ENCODE peak calls at places on chromosome 4, in six cellular contexts. One of them, this sample, is unnamed.

GRCh38 chr4:74032064-74032463 is 6.4 kb downstream of the CXCL3 start:
- DNase-seq in activated gamma-delta T cell treated with anti-CD3 and anti-CD28 coated beads, Interleukin-2, amount 50 U/mL, for 16 hours: no peak
- DNase-seq in fibroblast of the conjunctiva: no peak
- DNase-seq in AG10803: peak; percentile 22
- DNase-seq in sciatic nerve: no peak
- DNase-seq in SW 1271: no peak
- DNase-seq in this sample: no peak

GRCh38 chr4:152385551-152385950 is 150.3 kb downstream of the FBXW7 start:
- DNase-seq in activated gamma-delta T cell treated with anti-CD3 and anti-CD28 coated beads, Interleukin-2, amount 50 U/mL, for 16 hours: no peak
- DNase-seq in fibroblast of the conjunctiva: no peak
- DNase-seq in AG10803: peak; percentile 20
- DNase-seq in sciatic nerve: no peak
- DNase-seq in SW 1271: no peak
- DNase-seq in this sample: no peak

GRCh38 chr4:176789955-176790354 is 2.8 kb downstream of the VEGFC start:
- DNase-seq in activated gamma-delta T cell treated with anti-CD3 and anti-CD28 coated beads, Interleukin-2, amount 50 U/mL, for 16 hours: no peak
- DNase-seq in fibroblast of the conjunctiva: peak; percentile 66
- DNase-seq in AG10803: peak; percentile 88
- DNase-seq in sciatic nerve: no peak
- DNase-seq in SW 1271: no peak
- DNase-seq in this sample: no peak

GRCh38 chr4:15805583-15806517 is 27.7 kb downstream of the CD38 start:
- DNase-seq in activated gamma-delta T cell treated with anti-CD3 and anti-CD28 coated beads, Interleukin-2, amount 50 U/mL, for 16 hours: peak; percentile 7
- DNase-seq in fibroblast of the conjunctiva: peak; percentile 53
- DNase-seq in AG10803: peak; percentile 58
- DNase-seq in sciatic nerve: no peak
- DNase-seq in SW 1271: peak; percentile 16
- DNase-seq in this sample: no peak

GRCh38 chr4:113979157-113979972 is at the start of gene ARSJ:
- DNase-seq in activated gamma-delta T cell treated with anti-CD3 and anti-CD28 coated beads, Interleukin-2, amount 50 U/mL, for 16 hours: no peak
- DNase-seq in fibroblast of the conjunctiva: peak; percentile 79
- DNase-seq in AG10803: peak; percentile 80
- DNase-seq in sciatic nerve: peak; percentile 77
- DNase-seq in SW 1271: peak; percentile 46
- DNase-seq in this sample: no peak

GRCh38 chr4:103292959-103293358 is 94.8 kb upstream of the CENPE start:
- DNase-seq in activated gamma-delta T cell treated with anti-CD3 and anti-CD28 coated beads, Interleukin-2, amount 50 U/mL, for 16 hours: no peak
- DNase-seq in fibroblast of the conjunctiva: no peak
- DNase-seq in AG10803: no peak
- DNase-seq in sciatic nerve: no peak
- DNase-seq in SW 1271: no peak
- DNase-seq in this sample: no peak

GRCh38 chr4:23455482-23455881 is 434.4 kb downstream of the PPARGC1A start:
- DNase-seq in activated gamma-delta T cell treated with anti-CD3 and anti-CD28 coated beads, Interleukin-2, amount 50 U/mL, for 16 hours: no peak
- DNase-seq in fibroblast of the conjunctiva: no peak
- DNase-seq in AG10803: no peak
- DNase-seq in sciatic nerve: no peak
- DNase-seq in SW 1271: no peak
- DNase-seq in this sample: no peak

GRCh38 chr4:43564601-43565000 is 672.1 kb downstream of the GRXCR1 start:
- DNase-seq in activated gamma-delta T cell treated with anti-CD3 and anti-CD28 coated beads, Interleukin-2, amount 50 U/mL, for 16 hours: no peak
- DNase-seq in fibroblast of the conjunctiva: no peak
- DNase-seq in AG10803: no peak
- DNase-seq in sciatic nerve: no peak
- DNase-seq in SW 1271: no peak
- DNase-seq in this sample: no peak

GRCh38 chr4:14025891-14026290 is 398.4 kb upstream of the BOD1L1 start:
- DNase-seq in activated gamma-delta T cell treated with anti-CD3 and anti-CD28 coated beads, Interleukin-2, amount 50 U/mL, for 16 hours: no peak
- DNase-seq in fibroblast of the conjunctiva: no peak
- DNase-seq in AG10803: no peak
- DNase-seq in sciatic nerve: no peak
- DNase-seq in SW 1271: no peak
- DNase-seq in this sample: no peak

GRCh38 chr4:44848466-44848865 is 122.1 kb upstream of the GNPDA2 start:
- DNase-seq in activated gamma-delta T cell treated with anti-CD3 and anti-CD28 coated beads, Interleukin-2, amount 50 U/mL, for 16 hours: no peak
- DNase-seq in fibroblast of the conjunctiva: no peak
- DNase-seq in AG10803: no peak
- DNase-seq in sciatic nerve: no peak
- DNase-seq in SW 1271: no peak
- DNase-seq in this sample: no peak

GRCh38 chr4:109169160-109169559 is 133.3 kb downstream of the COL25A1 start:
- DNase-seq in activated gamma-delta T cell treated with anti-CD3 and anti-CD28 coated beads, Interleukin-2, amount 50 U/mL, for 16 hours: no peak
- DNase-seq in fibroblast of the conjunctiva: no peak
- DNase-seq in AG10803: no peak
- DNase-seq in sciatic nerve: no peak
- DNase-seq in SW 1271: no peak
- DNase-seq in this sample: no peak

GRCh38 chr4:1574601-1575417 is 109.3 kb downstream of the FAM53A start:
- DNase-seq in activated gamma-delta T cell treated with anti-CD3 and anti-CD28 coated beads, Interleukin-2, amount 50 U/mL, for 16 hours: no peak
- DNase-seq in fibroblast of the conjunctiva: no peak
- DNase-seq in AG10803: no peak
- DNase-seq in sciatic nerve: no peak
- DNase-seq in SW 1271: no peak
- DNase-seq in this sample: no peak

GRCh38 chr4:25234390-25235367 is 846 bp downstream of the PI4K2B start:
- DNase-seq in activated gamma-delta T cell treated with anti-CD3 and anti-CD28 coated beads, Interleukin-2, amount 50 U/mL, for 16 hours: peak; percentile 17
- DNase-seq in fibroblast of the conjunctiva: peak; percentile 74
- DNase-seq in AG10803: peak; percentile 80
- DNase-seq in sciatic nerve: peak; percentile 67
- DNase-seq in SW 1271: peak; percentile 50
- DNase-seq in this sample: peak; percentile 9

GRCh38 chr4:32519060-32519459 is 1798.9 kb downstream of the PCDH7 start:
- DNase-seq in activated gamma-delta T cell treated with anti-CD3 and anti-CD28 coated beads, Interleukin-2, amount 50 U/mL, for 16 hours: no peak
- DNase-seq in fibroblast of the conjunctiva: peak; percentile 36
- DNase-seq in AG10803: no peak
- DNase-seq in sciatic nerve: no peak
- DNase-seq in SW 1271: no peak
- DNase-seq in this sample: no peak

GRCh38 chr4:182560358-182560757 is 317.2 kb downstream of the TENM3 start:
- DNase-seq in activated gamma-delta T cell treated with anti-CD3 and anti-CD28 coated beads, Interleukin-2, amount 50 U/mL, for 16 hours: no peak
- DNase-seq in fibroblast of the conjunctiva: no peak
- DNase-seq in AG10803: peak; percentile 37
- DNase-seq in sciatic nerve: no peak
- DNase-seq in SW 1271: peak; percentile 6
- DNase-seq in this sample: no peak

GRCh38 chr4:119755599-119755998 is 127.0 kb upstream of the PDE5A start:
- DNase-seq in activated gamma-delta T cell treated with anti-CD3 and anti-CD28 coated beads, Interleukin-2, amount 50 U/mL, for 16 hours: no peak
- DNase-seq in fibroblast of the conjunctiva: no peak
- DNase-seq in AG10803: no peak
- DNase-seq in sciatic nerve: no peak
- DNase-seq in SW 1271: no peak
- DNase-seq in this sample: no peak

GRCh38 chr4:155468282-155468681 is 91.5 kb upstream of the MAP9 start:
- DNase-seq in activated gamma-delta T cell treated with anti-CD3 and anti-CD28 coated beads, Interleukin-2, amount 50 U/mL, for 16 hours: no peak
- DNase-seq in fibroblast of the conjunctiva: no peak
- DNase-seq in AG10803: no peak
- DNase-seq in sciatic nerve: no peak
- DNase-seq in SW 1271: no peak
- DNase-seq in this sample: no peak

GRCh38 chr4:39295784-39296183 is 70.4 kb downstream of the RFC1 start:
- DNase-seq in activated gamma-delta T cell treated with anti-CD3 and anti-CD28 coated beads, Interleukin-2, amount 50 U/mL, for 16 hours: no peak
- DNase-seq in fibroblast of the conjunctiva: no peak
- DNase-seq in AG10803: no peak
- DNase-seq in sciatic nerve: no peak
- DNase-seq in SW 1271: no peak
- DNase-seq in this sample: no peak

GRCh38 chr4:185435466-185435865 is 9.7 kb upstream of the UFSP2 start:
- DNase-seq in activated gamma-delta T cell treated with anti-CD3 and anti-CD28 coated beads, Interleukin-2, amount 50 U/mL, for 16 hours: no peak
- DNase-seq in fibroblast of the conjunctiva: no peak
- DNase-seq in AG10803: no peak
- DNase-seq in sciatic nerve: no peak
- DNase-seq in SW 1271: no peak
- DNase-seq in this sample: no peak

GRCh38 chr4:4554234-4554633 is 12.4 kb upstream of the STX18 start:
- DNase-seq in activated gamma-delta T cell treated with anti-CD3 and anti-CD28 coated beads, Interleukin-2, amount 50 U/mL, for 16 hours: no peak
- DNase-seq in fibroblast of the conjunctiva: no peak
- DNase-seq in AG10803: no peak
- DNase-seq in sciatic nerve: no peak
- DNase-seq in SW 1271: no peak
- DNase-seq in this sample: no peak

GRCh38 chr4:39036172-39036571 is 4.0 kb upstream of the TMEM156 start:
- DNase-seq in activated gamma-delta T cell treated with anti-CD3 and anti-CD28 coated beads, Interleukin-2, amount 50 U/mL, for 16 hours: no peak
- DNase-seq in fibroblast of the conjunctiva: no peak
- DNase-seq in AG10803: no peak
- DNase-seq in sciatic nerve: no peak
- DNase-seq in SW 1271: no peak
- DNase-seq in this sample: no peak

GRCh38 chr4:8690216-8690786 is 97.7 kb downstream of the CPZ start:
- DNase-seq in activated gamma-delta T cell treated with anti-CD3 and anti-CD28 coated beads, Interleukin-2, amount 50 U/mL, for 16 hours: no peak
- DNase-seq in fibroblast of the conjunctiva: no peak
- DNase-seq in AG10803: no peak
- DNase-seq in sciatic nerve: no peak
- DNase-seq in SW 1271: no peak
- DNase-seq in this sample: no peak

GRCh38 chr4:183889190-183889589 is 15.9 kb upstream of the STOX2 start:
- DNase-seq in activated gamma-delta T cell treated with anti-CD3 and anti-CD28 coated beads, Interleukin-2, amount 50 U/mL, for 16 hours: no peak
- DNase-seq in fibroblast of the conjunctiva: no peak
- DNase-seq in AG10803: no peak
- DNase-seq in sciatic nerve: no peak
- DNase-seq in SW 1271: no peak
- DNase-seq in this sample: no peak

GRCh38 chr4:54908744-54909143 is 216.7 kb downstream of the KDR start:
- DNase-seq in activated gamma-delta T cell treated with anti-CD3 and anti-CD28 coated beads, Interleukin-2, amount 50 U/mL, for 16 hours: no peak
- DNase-seq in fibroblast of the conjunctiva: no peak
- DNase-seq in AG10803: peak; percentile 28
- DNase-seq in sciatic nerve: no peak
- DNase-seq in SW 1271: no peak
- DNase-seq in this sample: no peak

GRCh38 chr4:40909363-40909876 is 159.7 kb downstream of the NSUN7 start:
- DNase-seq in activated gamma-delta T cell treated with anti-CD3 and anti-CD28 coated beads, Interleukin-2, amount 50 U/mL, for 16 hours: no peak
- DNase-seq in fibroblast of the conjunctiva: peak; percentile 52
- DNase-seq in AG10803: peak; percentile 58
- DNase-seq in sciatic nerve: no peak
- DNase-seq in SW 1271: peak; percentile 68
- DNase-seq in this sample: no peak

GRCh38 chr4:187235456-187236170 is 512.0 kb upstream of the FAT1 start:
- DNase-seq in activated gamma-delta T cell treated with anti-CD3 and anti-CD28 coated beads, Interleukin-2, amount 50 U/mL, for 16 hours: no peak
- DNase-seq in fibroblast of the conjunctiva: no peak
- DNase-seq in AG10803: peak; percentile 28
- DNase-seq in sciatic nerve: no peak
- DNase-seq in SW 1271: no peak
- DNase-seq in this sample: no peak

GRCh38 chr4:168587326-168588125 is 90.7 kb downstream of the PALLD start:
- DNase-seq in activated gamma-delta T cell treated with anti-CD3 and anti-CD28 coated beads, Interleukin-2, amount 50 U/mL, for 16 hours: no peak
- DNase-seq in fibroblast of the conjunctiva: peak; percentile 66
- DNase-seq in AG10803: peak; percentile 76
- DNase-seq in sciatic nerve: no peak
- DNase-seq in SW 1271: no peak
- DNase-seq in this sample: no peak

GRCh38 chr4:40749717-40750460 is at the start of gene NSUN7:
- DNase-seq in activated gamma-delta T cell treated with anti-CD3 and anti-CD28 coated beads, Interleukin-2, amount 50 U/mL, for 16 hours: peak; percentile 4
- DNase-seq in fibroblast of the conjunctiva: no peak
- DNase-seq in AG10803: peak; percentile 5
- DNase-seq in sciatic nerve: peak; percentile 59
- DNase-seq in SW 1271: no peak
- DNase-seq in this sample: no peak

GRCh38 chr4:150248181-150248580 is 169.9 kb downstream of the DCLK2 start:
- DNase-seq in activated gamma-delta T cell treated with anti-CD3 and anti-CD28 coated beads, Interleukin-2, amount 50 U/mL, for 16 hours: no peak
- DNase-seq in fibroblast of the conjunctiva: no peak
- DNase-seq in AG10803: no peak
- DNase-seq in sciatic nerve: no peak
- DNase-seq in SW 1271: no peak
- DNase-seq in this sample: no peak

GRCh38 chr4:102789317-102789717 is 28.5 kb upstream of the MANBA start:
- DNase-seq in activated gamma-delta T cell treated with anti-CD3 and anti-CD28 coated beads, Interleukin-2, amount 50 U/mL, for 16 hours: no peak
- DNase-seq in fibroblast of the conjunctiva: peak; percentile 68
- DNase-seq in AG10803: peak; percentile 65
- DNase-seq in sciatic nerve: no peak
- DNase-seq in SW 1271: no peak
- DNase-seq in this sample: no peak

GRCh38 chr4:147041376-147041775 is 95.7 kb upstream of the TTC29 start:
- DNase-seq in activated gamma-delta T cell treated with anti-CD3 and anti-CD28 coated beads, Interleukin-2, amount 50 U/mL, for 16 hours: no peak
- DNase-seq in fibroblast of the conjunctiva: no peak
- DNase-seq in AG10803: no peak
- DNase-seq in sciatic nerve: no peak
- DNase-seq in SW 1271: no peak
- DNase-seq in this sample: no peak

GRCh38 chr4:141144207-141144606 is 10.9 kb upstream of the RNF150 start:
- DNase-seq in activated gamma-delta T cell treated with anti-CD3 and anti-CD28 coated beads, Interleukin-2, amount 50 U/mL, for 16 hours: no peak
- DNase-seq in fibroblast of the conjunctiva: no peak
- DNase-seq in AG10803: no peak
- DNase-seq in sciatic nerve: no peak
- DNase-seq in SW 1271: no peak
- DNase-seq in this sample: no peak

GRCh38 chr4:102505708-102506107 is 4.5 kb downstream of the NFKB1 start:
- DNase-seq in activated gamma-delta T cell treated with anti-CD3 and anti-CD28 coated beads, Interleukin-2, amount 50 U/mL, for 16 hours: no peak
- DNase-seq in fibroblast of the conjunctiva: no peak
- DNase-seq in AG10803: no peak
- DNase-seq in sciatic nerve: no peak
- DNase-seq in SW 1271: no peak
- DNase-seq in this sample: no peak

GRCh38 chr4:10891866-10892265 is 207.3 kb upstream of the CLNK start:
- DNase-seq in activated gamma-delta T cell treated with anti-CD3 and anti-CD28 coated beads, Interleukin-2, amount 50 U/mL, for 16 hours: no peak
- DNase-seq in fibroblast of the conjunctiva: no peak
- DNase-seq in AG10803: no peak
- DNase-seq in sciatic nerve: no peak
- DNase-seq in SW 1271: no peak
- DNase-seq in this sample: no peak

GRCh38 chr4:56799824-56800756 is 21.4 kb downstream of the SPINK2 start:
- DNase-seq in activated gamma-delta T cell treated with anti-CD3 and anti-CD28 coated beads, Interleukin-2, amount 50 U/mL, for 16 hours: peak; percentile 79
- DNase-seq in fibroblast of the conjunctiva: peak; percentile 83
- DNase-seq in AG10803: peak; percentile 78
- DNase-seq in sciatic nerve: peak; percentile 88
- DNase-seq in SW 1271: peak; percentile 30
- DNase-seq in this sample: peak; percentile 70

GRCh38 chr4:38568768-38569167 is 95.2 kb upstream of the KLF3 start:
- DNase-seq in activated gamma-delta T cell treated with anti-CD3 and anti-CD28 coated beads, Interleukin-2, amount 50 U/mL, for 16 hours: no peak
- DNase-seq in fibroblast of the conjunctiva: no peak
- DNase-seq in AG10803: no peak
- DNase-seq in sciatic nerve: no peak
- DNase-seq in SW 1271: no peak
- DNase-seq in this sample: no peak

This sample was measured in activated T-helper 1 cell treated with Interleukin-2 at 50 U/mL for 16 hours.